ENCODE peak calls at places on chromosomes 4 and X, in ten cellular contexts. One of them, this sample, is unnamed.

GRCh38 chrX:100208076-100208475 is 202.0 kb downstream of the PCDH19 start:
- DNase-seq in tibial nerve: no peak
- DNase-seq in CD8-positive, alpha-beta memory T cell: no peak
- DNase-seq in activated CD8-positive, alpha-beta memory T cell treated with anti-CD3 and anti-CD28 coated beads, Interleukin-2, amount 50 U/mL, for 48 hours: no peak
- DNase-seq in iPS-NIHi11: peak; percentile 7
- DNase-seq in hypothalamus: no peak
- DNase-seq in AG20443: no peak
- DNase-seq in T follicular helper cell: no peak
- DNase-seq in esophagus squamous epithelium: no peak
- DNase-seq in stimulated activated CD8-positive, alpha-beta memory T cell treated with anti-CD3 and anti-CD28 coated beads, Interleukin-7, amount 100 ng/mL, for 24 hours: no peak
- DNase-seq in this sample: no peak

GRCh38 chr4:112060212-112060611 is 85.0 kb upstream of the FAM241A start:
- DNase-seq in tibial nerve: no peak
- DNase-seq in CD8-positive, alpha-beta memory T cell: no peak
- DNase-seq in activated CD8-positive, alpha-beta memory T cell treated with anti-CD3 and anti-CD28 coated beads, Interleukin-2, amount 50 U/mL, for 48 hours: no peak
- DNase-seq in iPS-NIHi11: peak; percentile 19
- DNase-seq in hypothalamus: no peak
- DNase-seq in AG20443: peak; percentile 24
- DNase-seq in T follicular helper cell: no peak
- DNase-seq in esophagus squamous epithelium: no peak
- DNase-seq in stimulated activated CD8-positive, alpha-beta memory T cell treated with anti-CD3 and anti-CD28 coated beads, Interleukin-7, amount 100 ng/mL, for 24 hours: no peak
- DNase-seq in this sample: no peak

GRCh38 chrX:108312938-108313337 is 125.3 kb downstream of the COL4A6 start:
- DNase-seq in tibial nerve: no peak
- DNase-seq in CD8-positive, alpha-beta memory T cell: no peak
- DNase-seq in activated CD8-positive, alpha-beta memory T cell treated with anti-CD3 and anti-CD28 coated beads, Interleukin-2, amount 50 U/mL, for 48 hours: no peak
- DNase-seq in iPS-NIHi11: peak; percentile 62
- DNase-seq in hypothalamus: no peak
- DNase-seq in AG20443: peak; percentile 22
- DNase-seq in T follicular helper cell: no peak
- DNase-seq in esophagus squamous epithelium: no peak
- DNase-seq in stimulated activated CD8-positive, alpha-beta memory T cell treated with anti-CD3 and anti-CD28 coated beads, Interleukin-7, amount 100 ng/mL, for 24 hours: no peak
- DNase-seq in this sample: no peak

GRCh38 chrX:17744896-17745523 is 7.7 kb downstream of the SCML1 start:
- DNase-seq in tibial nerve: no peak
- DNase-seq in CD8-positive, alpha-beta memory T cell: peak; percentile 16
- DNase-seq in activated CD8-positive, alpha-beta memory T cell treated with anti-CD3 and anti-CD28 coated beads, Interleukin-2, amount 50 U/mL, for 48 hours: no peak
- DNase-seq in iPS-NIHi11: no peak
- DNase-seq in hypothalamus: no peak
- DNase-seq in AG20443: no peak
- DNase-seq in T follicular helper cell: no peak
- DNase-seq in esophagus squamous epithelium: no peak
- DNase-seq in stimulated activated CD8-positive, alpha-beta memory T cell treated with anti-CD3 and anti-CD28 coated beads, Interleukin-7, amount 100 ng/mL, for 24 hours: no peak
- DNase-seq in this sample: no peak

GRCh38 chr4:88897180-88897579 is 159.8 kb downstream of the FAM13A start:
- DNase-seq in tibial nerve: no peak
- DNase-seq in CD8-positive, alpha-beta memory T cell: no peak
- DNase-seq in activated CD8-positive, alpha-beta memory T cell treated with anti-CD3 and anti-CD28 coated beads, Interleukin-2, amount 50 U/mL, for 48 hours: no peak
- DNase-seq in iPS-NIHi11: no peak
- DNase-seq in hypothalamus: no peak
- DNase-seq in AG20443: no peak
- DNase-seq in T follicular helper cell: no peak
- DNase-seq in esophagus squamous epithelium: no peak
- DNase-seq in stimulated activated CD8-positive, alpha-beta memory T cell treated with anti-CD3 and anti-CD28 coated beads, Interleukin-7, amount 100 ng/mL, for 24 hours: no peak
- DNase-seq in this sample: no peak

GRCh38 chr4:69713593-69713992 is 46.8 kb downstream of the SULT1B1 start:
- DNase-seq in tibial nerve: peak; percentile 15
- DNase-seq in CD8-positive, alpha-beta memory T cell: no peak
- DNase-seq in activated CD8-positive, alpha-beta memory T cell treated with anti-CD3 and anti-CD28 coated beads, Interleukin-2, amount 50 U/mL, for 48 hours: no peak
- DNase-seq in iPS-NIHi11: no peak
- DNase-seq in hypothalamus: no peak
- DNase-seq in AG20443: peak; percentile 9
- DNase-seq in T follicular helper cell: no peak
- DNase-seq in esophagus squamous epithelium: no peak
- DNase-seq in stimulated activated CD8-positive, alpha-beta memory T cell treated with anti-CD3 and anti-CD28 coated beads, Interleukin-7, amount 100 ng/mL, for 24 hours: no peak
- DNase-seq in this sample: no peak

GRCh38 chr4:122005064-122005755 is 53.4 kb upstream of the TRPC3 start:
- DNase-seq in tibial nerve: no peak
- DNase-seq in CD8-positive, alpha-beta memory T cell: no peak
- DNase-seq in activated CD8-positive, alpha-beta memory T cell treated with anti-CD3 and anti-CD28 coated beads, Interleukin-2, amount 50 U/mL, for 48 hours: no peak
- DNase-seq in iPS-NIHi11: no peak
- DNase-seq in hypothalamus: no peak
- DNase-seq in AG20443: peak; percentile 14
- DNase-seq in T follicular helper cell: no peak
- DNase-seq in esophagus squamous epithelium: no peak
- DNase-seq in stimulated activated CD8-positive, alpha-beta memory T cell treated with anti-CD3 and anti-CD28 coated beads, Interleukin-7, amount 100 ng/mL, for 24 hours: no peak
- DNase-seq in this sample: no peak

GRCh38 chr4:8599657-8600056 is 7.1 kb downstream of the CPZ start:
- DNase-seq in tibial nerve: no peak
- DNase-seq in CD8-positive, alpha-beta memory T cell: no peak
- DNase-seq in activated CD8-positive, alpha-beta memory T cell treated with anti-CD3 and anti-CD28 coated beads, Interleukin-2, amount 50 U/mL, for 48 hours: no peak
- DNase-seq in iPS-NIHi11: no peak
- DNase-seq in hypothalamus: no peak
- DNase-seq in AG20443: peak; percentile 90
- DNase-seq in T follicular helper cell: no peak
- DNase-seq in esophagus squamous epithelium: no peak
- DNase-seq in stimulated activated CD8-positive, alpha-beta memory T cell treated with anti-CD3 and anti-CD28 coated beads, Interleukin-7, amount 100 ng/mL, for 24 hours: no peak
- DNase-seq in this sample: no peak

GRCh38 chr4:123265443-123265842 is 131.2 kb upstream of the SPRY1 start:
- DNase-seq in tibial nerve: no peak
- DNase-seq in CD8-positive, alpha-beta memory T cell: no peak
- DNase-seq in activated CD8-positive, alpha-beta memory T cell treated with anti-CD3 and anti-CD28 coated beads, Interleukin-2, amount 50 U/mL, for 48 hours: no peak
- DNase-seq in iPS-NIHi11: no peak
- DNase-seq in hypothalamus: no peak
- DNase-seq in AG20443: no peak
- DNase-seq in T follicular helper cell: no peak
- DNase-seq in esophagus squamous epithelium: no peak
- DNase-seq in stimulated activated CD8-positive, alpha-beta memory T cell treated with anti-CD3 and anti-CD28 coated beads, Interleukin-7, amount 100 ng/mL, for 24 hours: no peak
- DNase-seq in this sample: no peak

GRCh38 chr4:13533670-13534343 is 10.5 kb downstream of the NKX3-2 start:
- DNase-seq in tibial nerve: no peak
- DNase-seq in CD8-positive, alpha-beta memory T cell: no peak
- DNase-seq in activated CD8-positive, alpha-beta memory T cell treated with anti-CD3 and anti-CD28 coated beads, Interleukin-2, amount 50 U/mL, for 48 hours: no peak
- DNase-seq in iPS-NIHi11: no peak
- DNase-seq in hypothalamus: no peak
- DNase-seq in AG20443: peak; percentile 6
- DNase-seq in T follicular helper cell: no peak
- DNase-seq in esophagus squamous epithelium: no peak
- DNase-seq in stimulated activated CD8-positive, alpha-beta memory T cell treated with anti-CD3 and anti-CD28 coated beads, Interleukin-7, amount 100 ng/mL, for 24 hours: no peak
- DNase-seq in this sample: no peak

GRCh38 chrX:43805579-43805978 is 76.7 kb downstream of the MAOB start:
- DNase-seq in tibial nerve: no peak
- DNase-seq in CD8-positive, alpha-beta memory T cell: no peak
- DNase-seq in activated CD8-positive, alpha-beta memory T cell treated with anti-CD3 and anti-CD28 coated beads, Interleukin-2, amount 50 U/mL, for 48 hours: no peak
- DNase-seq in iPS-NIHi11: no peak
- DNase-seq in hypothalamus: no peak
- DNase-seq in AG20443: no peak
- DNase-seq in T follicular helper cell: no peak
- DNase-seq in esophagus squamous epithelium: no peak
- DNase-seq in stimulated activated CD8-positive, alpha-beta memory T cell treated with anti-CD3 and anti-CD28 coated beads, Interleukin-7, amount 100 ng/mL, for 24 hours: no peak
- DNase-seq in this sample: no peak

GRCh38 chr4:39814403-39815185 is 116.7 kb downstream of the UBE2K start:
- DNase-seq in tibial nerve: no peak
- DNase-seq in CD8-positive, alpha-beta memory T cell: peak; percentile 23
- DNase-seq in activated CD8-positive, alpha-beta memory T cell treated with anti-CD3 and anti-CD28 coated beads, Interleukin-2, amount 50 U/mL, for 48 hours: peak; percentile 61
- DNase-seq in iPS-NIHi11: no peak
- DNase-seq in hypothalamus: no peak
- DNase-seq in AG20443: no peak
- DNase-seq in T follicular helper cell: no peak
- DNase-seq in esophagus squamous epithelium: no peak
- DNase-seq in stimulated activated CD8-positive, alpha-beta memory T cell treated with anti-CD3 and anti-CD28 coated beads, Interleukin-7, amount 100 ng/mL, for 24 hours: no peak
- DNase-seq in this sample: no peak

GRCh38 chr4:86498560-86499166 is 95.5 kb upstream of the PTPN13 start:
- DNase-seq in tibial nerve: no peak
- DNase-seq in CD8-positive, alpha-beta memory T cell: peak; percentile 17
- DNase-seq in activated CD8-positive, alpha-beta memory T cell treated with anti-CD3 and anti-CD28 coated beads, Interleukin-2, amount 50 U/mL, for 48 hours: no peak
- DNase-seq in iPS-NIHi11: peak; percentile 59
- DNase-seq in hypothalamus: no peak
- DNase-seq in AG20443: peak; percentile 67
- DNase-seq in T follicular helper cell: no peak
- DNase-seq in esophagus squamous epithelium: no peak
- DNase-seq in stimulated activated CD8-positive, alpha-beta memory T cell treated with anti-CD3 and anti-CD28 coated beads, Interleukin-7, amount 100 ng/mL, for 24 hours: no peak
- DNase-seq in this sample: no peak

GRCh38 chrX:86914569-86914968 is 603.0 kb upstream of the KLHL4 start:
- DNase-seq in tibial nerve: no peak
- DNase-seq in CD8-positive, alpha-beta memory T cell: no peak
- DNase-seq in activated CD8-positive, alpha-beta memory T cell treated with anti-CD3 and anti-CD28 coated beads, Interleukin-2, amount 50 U/mL, for 48 hours: no peak
- DNase-seq in iPS-NIHi11: no peak
- DNase-seq in hypothalamus: no peak
- DNase-seq in AG20443: no peak
- DNase-seq in T follicular helper cell: no peak
- DNase-seq in esophagus squamous epithelium: no peak
- DNase-seq in stimulated activated CD8-positive, alpha-beta memory T cell treated with anti-CD3 and anti-CD28 coated beads, Interleukin-7, amount 100 ng/mL, for 24 hours: no peak
- DNase-seq in this sample: no peak

GRCh38 chrX:3548743-3549441 is 164.6 kb downstream of the PRKX start:
- DNase-seq in tibial nerve: no peak
- DNase-seq in CD8-positive, alpha-beta memory T cell: no peak
- DNase-seq in activated CD8-positive, alpha-beta memory T cell treated with anti-CD3 and anti-CD28 coated beads, Interleukin-2, amount 50 U/mL, for 48 hours: no peak
- DNase-seq in iPS-NIHi11: no peak
- DNase-seq in hypothalamus: no peak
- DNase-seq in AG20443: peak; percentile 34
- DNase-seq in T follicular helper cell: no peak
- DNase-seq in esophagus squamous epithelium: no peak
- DNase-seq in stimulated activated CD8-positive, alpha-beta memory T cell treated with anti-CD3 and anti-CD28 coated beads, Interleukin-7, amount 100 ng/mL, for 24 hours: no peak
- DNase-seq in this sample: no peak

GRCh38 chr4:85058551-85058950 is 92.1 kb upstream of the WDFY3 start:
- DNase-seq in tibial nerve: no peak
- DNase-seq in CD8-positive, alpha-beta memory T cell: no peak
- DNase-seq in activated CD8-positive, alpha-beta memory T cell treated with anti-CD3 and anti-CD28 coated beads, Interleukin-2, amount 50 U/mL, for 48 hours: no peak
- DNase-seq in iPS-NIHi11: no peak
- DNase-seq in hypothalamus: no peak
- DNase-seq in AG20443: no peak
- DNase-seq in T follicular helper cell: no peak
- DNase-seq in esophagus squamous epithelium: no peak
- DNase-seq in stimulated activated CD8-positive, alpha-beta memory T cell treated with anti-CD3 and anti-CD28 coated beads, Interleukin-7, amount 100 ng/mL, for 24 hours: no peak
- DNase-seq in this sample: no peak

GRCh38 chrX:27953161-27953560 is 28.1 kb downstream of the DCAF8L1 start:
- DNase-seq in tibial nerve: no peak
- DNase-seq in CD8-positive, alpha-beta memory T cell: no peak
- DNase-seq in activated CD8-positive, alpha-beta memory T cell treated with anti-CD3 and anti-CD28 coated beads, Interleukin-2, amount 50 U/mL, for 48 hours: no peak
- DNase-seq in iPS-NIHi11: no peak
- DNase-seq in hypothalamus: no peak
- DNase-seq in AG20443: no peak
- DNase-seq in T follicular helper cell: no peak
- DNase-seq in esophagus squamous epithelium: no peak
- DNase-seq in stimulated activated CD8-positive, alpha-beta memory T cell treated with anti-CD3 and anti-CD28 coated beads, Interleukin-7, amount 100 ng/mL, for 24 hours: no peak
- DNase-seq in this sample: no peak

GRCh38 chr4:119971763-119972162 is 94.9 kb downstream of the MAD2L1 start:
- DNase-seq in tibial nerve: no peak
- DNase-seq in CD8-positive, alpha-beta memory T cell: no peak
- DNase-seq in activated CD8-positive, alpha-beta memory T cell treated with anti-CD3 and anti-CD28 coated beads, Interleukin-2, amount 50 U/mL, for 48 hours: no peak
- DNase-seq in iPS-NIHi11: no peak
- DNase-seq in hypothalamus: no peak
- DNase-seq in AG20443: no peak
- DNase-seq in T follicular helper cell: no peak
- DNase-seq in esophagus squamous epithelium: no peak
- DNase-seq in stimulated activated CD8-positive, alpha-beta memory T cell treated with anti-CD3 and anti-CD28 coated beads, Interleukin-7, amount 100 ng/mL, for 24 hours: no peak
- DNase-seq in this sample: no peak

GRCh38 chrX:69319376-69319775 is 154.1 kb upstream of the PJA1 start:
- DNase-seq in tibial nerve: no peak
- DNase-seq in CD8-positive, alpha-beta memory T cell: no peak
- DNase-seq in activated CD8-positive, alpha-beta memory T cell treated with anti-CD3 and anti-CD28 coated beads, Interleukin-2, amount 50 U/mL, for 48 hours: no peak
- DNase-seq in iPS-NIHi11: no peak
- DNase-seq in hypothalamus: no peak
- DNase-seq in AG20443: no peak
- DNase-seq in T follicular helper cell: no peak
- DNase-seq in esophagus squamous epithelium: no peak
- DNase-seq in stimulated activated CD8-positive, alpha-beta memory T cell treated with anti-CD3 and anti-CD28 coated beads, Interleukin-7, amount 100 ng/mL, for 24 hours: no peak
- DNase-seq in this sample: no peak

GRCh38 chrX:49167740-49168108 is 4.0 kb upstream of the PLP2 start:
- DNase-seq in tibial nerve: no peak
- DNase-seq in CD8-positive, alpha-beta memory T cell: no peak
- DNase-seq in activated CD8-positive, alpha-beta memory T cell treated with anti-CD3 and anti-CD28 coated beads, Interleukin-2, amount 50 U/mL, for 48 hours: no peak
- DNase-seq in iPS-NIHi11: no peak
- DNase-seq in hypothalamus: no peak
- DNase-seq in AG20443: no peak
- DNase-seq in T follicular helper cell: no peak
- DNase-seq in esophagus squamous epithelium: no peak
- DNase-seq in stimulated activated CD8-positive, alpha-beta memory T cell treated with anti-CD3 and anti-CD28 coated beads, Interleukin-7, amount 100 ng/mL, for 24 hours: no peak
- DNase-seq in this sample: no peak

GRCh38 chr4:102163404-102164140 is 181.7 kb downstream of the SLC39A8 start:
- DNase-seq in tibial nerve: no peak
- DNase-seq in CD8-positive, alpha-beta memory T cell: no peak
- DNase-seq in activated CD8-positive, alpha-beta memory T cell treated with anti-CD3 and anti-CD28 coated beads, Interleukin-2, amount 50 U/mL, for 48 hours: no peak
- DNase-seq in iPS-NIHi11: no peak
- DNase-seq in hypothalamus: no peak
- DNase-seq in AG20443: no peak
- DNase-seq in T follicular helper cell: no peak
- DNase-seq in esophagus squamous epithelium: no peak
- DNase-seq in stimulated activated CD8-positive, alpha-beta memory T cell treated with anti-CD3 and anti-CD28 coated beads, Interleukin-7, amount 100 ng/mL, for 24 hours: no peak
- DNase-seq in this sample: no peak

GRCh38 chr4:151912626-151913025 is 151.8 kb upstream of the GATB start:
- DNase-seq in tibial nerve: no peak
- DNase-seq in CD8-positive, alpha-beta memory T cell: no peak
- DNase-seq in activated CD8-positive, alpha-beta memory T cell treated with anti-CD3 and anti-CD28 coated beads, Interleukin-2, amount 50 U/mL, for 48 hours: no peak
- DNase-seq in iPS-NIHi11: peak; percentile 39
- DNase-seq in hypothalamus: no peak
- DNase-seq in AG20443: no peak
- DNase-seq in T follicular helper cell: no peak
- DNase-seq in esophagus squamous epithelium: no peak
- DNase-seq in stimulated activated CD8-positive, alpha-beta memory T cell treated with anti-CD3 and anti-CD28 coated beads, Interleukin-7, amount 100 ng/mL, for 24 hours: no peak
- DNase-seq in this sample: no peak

GRCh38 chrX:128464091-128464490 is 411.9 kb upstream of the ACTRT1 start:
- DNase-seq in tibial nerve: no peak
- DNase-seq in CD8-positive, alpha-beta memory T cell: no peak
- DNase-seq in activated CD8-positive, alpha-beta memory T cell treated with anti-CD3 and anti-CD28 coated beads, Interleukin-2, amount 50 U/mL, for 48 hours: no peak
- DNase-seq in iPS-NIHi11: no peak
- DNase-seq in hypothalamus: no peak
- DNase-seq in AG20443: no peak
- DNase-seq in T follicular helper cell: no peak
- DNase-seq in esophagus squamous epithelium: no peak
- DNase-seq in stimulated activated CD8-positive, alpha-beta memory T cell treated with anti-CD3 and anti-CD28 coated beads, Interleukin-7, amount 100 ng/mL, for 24 hours: no peak
- DNase-seq in this sample: no peak

GRCh38 chrX:100994352-100995281 is 25.1 kb downstream of the ARL13A start:
- DNase-seq in tibial nerve: no peak
- DNase-seq in CD8-positive, alpha-beta memory T cell: no peak
- DNase-seq in activated CD8-positive, alpha-beta memory T cell treated with anti-CD3 and anti-CD28 coated beads, Interleukin-2, amount 50 U/mL, for 48 hours: peak; percentile 46
- DNase-seq in iPS-NIHi11: no peak
- DNase-seq in hypothalamus: no peak
- DNase-seq in AG20443: peak; percentile 7
- DNase-seq in T follicular helper cell: no peak
- DNase-seq in esophagus squamous epithelium: no peak
- DNase-seq in stimulated activated CD8-positive, alpha-beta memory T cell treated with anti-CD3 and anti-CD28 coated beads, Interleukin-7, amount 100 ng/mL, for 24 hours: no peak
- DNase-seq in this sample: no peak

GRCh38 chrX:3522016-3522690 is 175.7 kb upstream of the MXRA5 start:
- DNase-seq in tibial nerve: no peak
- DNase-seq in CD8-positive, alpha-beta memory T cell: no peak
- DNase-seq in activated CD8-positive, alpha-beta memory T cell treated with anti-CD3 and anti-CD28 coated beads, Interleukin-2, amount 50 U/mL, for 48 hours: no peak
- DNase-seq in iPS-NIHi11: no peak
- DNase-seq in hypothalamus: no peak
- DNase-seq in AG20443: peak; percentile 21
- DNase-seq in T follicular helper cell: no peak
- DNase-seq in esophagus squamous epithelium: no peak
- DNase-seq in stimulated activated CD8-positive, alpha-beta memory T cell treated with anti-CD3 and anti-CD28 coated beads, Interleukin-7, amount 100 ng/mL, for 24 hours: no peak
- DNase-seq in this sample: no peak

GRCh38 chrX:7318661-7319060 is 170.7 kb upstream of the PUDP start:
- DNase-seq in tibial nerve: no peak
- DNase-seq in CD8-positive, alpha-beta memory T cell: no peak
- DNase-seq in activated CD8-positive, alpha-beta memory T cell treated with anti-CD3 and anti-CD28 coated beads, Interleukin-2, amount 50 U/mL, for 48 hours: no peak
- DNase-seq in iPS-NIHi11: peak; percentile 14
- DNase-seq in hypothalamus: no peak
- DNase-seq in AG20443: no peak
- DNase-seq in T follicular helper cell: no peak
- DNase-seq in esophagus squamous epithelium: no peak
- DNase-seq in stimulated activated CD8-positive, alpha-beta memory T cell treated with anti-CD3 and anti-CD28 coated beads, Interleukin-7, amount 100 ng/mL, for 24 hours: no peak
- DNase-seq in this sample: no peak

GRCh38 chr4:131304686-131305085 is 1844.4 kb upstream of the PCDH10 start:
- DNase-seq in tibial nerve: no peak
- DNase-seq in CD8-positive, alpha-beta memory T cell: no peak
- DNase-seq in activated CD8-positive, alpha-beta memory T cell treated with anti-CD3 and anti-CD28 coated beads, Interleukin-2, amount 50 U/mL, for 48 hours: no peak
- DNase-seq in iPS-NIHi11: no peak
- DNase-seq in hypothalamus: no peak
- DNase-seq in AG20443: no peak
- DNase-seq in T follicular helper cell: no peak
- DNase-seq in esophagus squamous epithelium: no peak
- DNase-seq in stimulated activated CD8-positive, alpha-beta memory T cell treated with anti-CD3 and anti-CD28 coated beads, Interleukin-7, amount 100 ng/mL, for 24 hours: no peak
- DNase-seq in this sample: no peak

This sample was measured in activated CD4-positive, alpha-beta T cell treated with anti-CD3 and anti-CD28 coated beads for 1 hour.